ENCODE peak calls at places on chromosomes 5 and 9, in six cellular contexts. C is sigmoid colon, W is A549, G is tibial nerve, K is esophagus muscularis mucosa, L is K562. P is an unnamed sample. For H3K9me3, the result is how much of the 10 kb centered on the place peaks cover.

GRCh38 chr9:2655411-2655901 is 33.9 kb downstream of the VLDLR start:
- DNase-seq in C (no peak), W (peak), G (no peak), K (no peak), L (no peak), P (no peak)

GRCh38 chr9:36037580-36038169 is 962 bp downstream of the RECK start:
- DNase-seq in C (peak), W (peak), G (no peak), K (no peak), L (no peak), P (no peak)

GRCh38 chr9:25733336-25733982 is 55.2 kb upstream of the TUSC1 start:
- DNase-seq in C (no peak), W (no peak), G (no peak), K (no peak), L (no peak), P (no peak)

GRCh38 chr5:126628102-126628501 is 27.4 kb downstream of the PHAX start:
- DNase-seq in C (no peak), W (no peak), G (no peak), K (no peak), L (no peak), P (no peak)

GRCh38 chr9:134058716-134059115 is 9.1 kb downstream of the BRD3 start:
- DNase-seq in C (peak), W (no peak), G (no peak), K (no peak), L (no peak), P (no peak)

GRCh38 chr5:142720561-142721275 is 34.8 kb upstream of the FGF1 start:
- DNase-seq in C (no peak), W (no peak), G (no peak), K (no peak), L (no peak), P (no peak)

GRCh38 chr9:35519697-35520403 is 29.9 kb downstream of the RUSC2 start:
- DNase-seq in C (no peak), W (no peak), G (no peak), K (no peak), L (no peak), P (no peak)

GRCh38 chr5:14218897-14219573 is 75.9 kb downstream of the TRIO start:
- DNase-seq in C (no peak), W (no peak), G (no peak), K (no peak), L (no peak), P (no peak)

GRCh38 chr5:124162782-124163532 is 583.5 kb downstream of the ZNF608 start:
- DNase-seq in C (no peak), W (no peak), G (no peak), K (no peak), L (no peak), P (no peak)

GRCh38 chr5:154190652-154191304 is at the start of gene GALNT10:
- DNase-seq in C (peak), W (peak), G (no peak), K (no peak), L (peak), P (peak)

GRCh38 chr9:134377976-134378375 is 51.7 kb downstream of the RXRA start:
- DNase-seq in C (peak), W (peak), G (no peak), K (no peak), L (no peak), P (no peak)

GRCh38 chr5:103474671-103475070 is 87.9 kb downstream of the NUDT12 start:
- DNase-seq in C (no peak), W (no peak), G (no peak), K (no peak), L (no peak), P (no peak)

GRCh38 chr5:102223542-102224444 is 72.3 kb downstream of the SLCO4C1 start:
- DNase-seq in C (no peak), W (no peak), G (no peak), K (no peak), L (peak), P (no peak)

GRCh38 chr5:58502032-58502431 is 10.8 kb downstream of the GAPT start:
- DNase-seq in C (no peak), W (no peak), G (no peak), K (no peak), L (no peak), P (no peak)

GRCh38 chr9:88400021-88400420 is 11.8 kb downstream of the SPIN1 start:
- DNase-seq in C (no peak), W (no peak), G (no peak), K (no peak), L (no peak), P (no peak)

GRCh38 chr5:73028991-73029540 is 73.2 kb downstream of the FCHO2 start:
- DNase-seq in C (no peak), W (no peak), G (no peak), K (no peak), L (no peak), P (no peak)

GRCh38 chr9:112245126-112245525 is 70.0 kb upstream of the SUSD1 start:
- DNase-seq in C (no peak), W (no peak), G (no peak), K (no peak), L (no peak), P (no peak)

GRCh38 chr9:79559501-79560181 is 12.1 kb upstream of the TLE4 start:
- DNase-seq in C (no peak), W (no peak), G (no peak), K (no peak), L (no peak), P (no peak)

GRCh38 chr9:69023650-69024049 is 9.7 kb upstream of the PRKACG start:
- DNase-seq in C (no peak), W (no peak), G (no peak), K (no peak), L (no peak), P (no peak)

GRCh38 chr9:89635816-89636215 is 31.0 kb downstream of the GADD45G start:
- DNase-seq in C (no peak), W (no peak), G (no peak), K (no peak), L (no peak), P (no peak)

GRCh38 chr9:127642047-127642740 is 30.1 kb downstream of the STXBP1 start:
- DNase-seq in C (no peak), W (no peak), G (no peak), K (no peak), L (no peak), P (no peak)

GRCh38 chr9:137679695-137680305 is 61.0 kb downstream of the EHMT1 start:
- DNase-seq in C (no peak), W (no peak), G (no peak), K (no peak), L (no peak), P (no peak)

GRCh38 chr9:101977614-101978210 is 239.3 kb upstream of the GRIN3A start:
- DNase-seq in C (no peak), W (no peak), G (no peak), K (no peak), L (peak), P (no peak)

GRCh38 chr5:34826347-34826746 is 12.6 kb upstream of the TTC23L start:
- DNase-seq in C (no peak), W (no peak), G (no peak), K (no peak), L (no peak), P (no peak)

GRCh38 chr5:32147959-32148358 is 26.2 kb downstream of the GOLPH3 start:
- DNase-seq in C (no peak), W (no peak), G (no peak), K (no peak), L (peak), P (no peak)

GRCh38 chr9:4922101-4922500 is 63.0 kb upstream of the JAK2 start:
- DNase-seq in C (no peak), W (no peak), G (no peak), K (no peak), L (no peak), P (no peak)

DNA sequence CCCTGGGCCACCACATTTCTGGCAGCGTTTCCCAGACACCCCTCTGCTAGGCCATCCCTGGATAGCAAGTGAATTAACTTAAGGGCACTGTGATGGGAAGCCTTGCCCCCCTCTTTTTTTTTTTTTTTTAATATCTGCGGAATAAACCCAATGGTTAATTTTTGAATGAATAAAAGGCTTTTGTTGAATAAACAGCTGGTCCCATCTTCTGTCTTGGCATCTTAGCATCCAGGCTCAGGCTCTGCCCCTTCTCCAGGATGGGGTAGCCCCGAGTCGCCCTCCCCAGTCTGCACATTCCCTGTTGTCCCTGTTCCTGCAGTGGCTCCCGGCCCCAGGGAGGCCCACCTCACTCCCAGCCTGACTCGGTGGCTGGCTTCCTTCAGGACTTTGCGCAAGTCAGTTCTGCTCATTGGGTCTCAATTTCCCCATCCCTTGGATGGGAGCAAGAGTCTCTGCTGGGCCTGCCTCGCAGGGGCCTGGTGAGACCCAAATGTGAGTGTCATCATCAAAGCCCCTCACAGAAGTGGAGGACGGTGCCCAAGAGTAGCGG is 29.0 kb upstream of the HMCN2 start:
- DNase-seq in C (peak), W (no peak), G (no peak), K (no peak), L (no peak), P (no peak)
- TF ChIP-seq POLR2A in C (no peak), W (no peak), G (no peak), K (no peak), L (no peak), P (peak)

DNA sequence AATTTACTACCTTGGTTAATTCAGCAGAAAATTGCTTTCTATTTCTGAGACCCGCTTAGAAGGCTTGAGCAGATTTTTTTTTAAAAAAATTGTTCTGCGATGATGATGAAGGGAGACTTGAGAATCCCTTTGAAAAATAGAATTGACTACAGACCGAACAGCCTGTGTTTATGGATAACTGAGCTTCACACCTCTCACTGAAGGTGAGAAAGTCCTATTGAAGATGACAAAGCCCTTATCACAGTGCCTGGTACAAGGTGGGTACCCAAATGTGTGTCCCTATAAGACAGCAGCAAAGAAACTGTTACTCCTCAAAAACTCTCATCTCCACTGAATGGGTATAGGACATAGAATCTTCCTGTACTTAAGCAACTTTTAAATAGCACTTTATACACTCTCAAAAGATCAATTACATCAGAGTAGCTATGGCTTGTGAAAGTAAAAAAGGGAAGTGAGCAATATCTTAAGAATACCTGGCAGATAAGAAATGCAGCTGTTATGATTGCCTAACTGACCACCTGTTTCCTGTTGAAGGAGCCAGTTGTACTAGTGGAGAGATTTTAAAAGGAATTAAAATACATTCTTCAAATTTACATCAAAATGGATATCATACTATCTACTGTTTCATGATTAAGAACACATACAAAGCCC is 419.7 kb downstream of the CHSY3 start:
- DNase-seq in C (no peak), W (no peak), G (no peak), K (no peak), L (no peak), P (no peak)
- TF ChIP-seq EP300 in C (no peak), W (no peak), G (no peak), K (no peak), L (no peak), P (no peak)

DNA sequence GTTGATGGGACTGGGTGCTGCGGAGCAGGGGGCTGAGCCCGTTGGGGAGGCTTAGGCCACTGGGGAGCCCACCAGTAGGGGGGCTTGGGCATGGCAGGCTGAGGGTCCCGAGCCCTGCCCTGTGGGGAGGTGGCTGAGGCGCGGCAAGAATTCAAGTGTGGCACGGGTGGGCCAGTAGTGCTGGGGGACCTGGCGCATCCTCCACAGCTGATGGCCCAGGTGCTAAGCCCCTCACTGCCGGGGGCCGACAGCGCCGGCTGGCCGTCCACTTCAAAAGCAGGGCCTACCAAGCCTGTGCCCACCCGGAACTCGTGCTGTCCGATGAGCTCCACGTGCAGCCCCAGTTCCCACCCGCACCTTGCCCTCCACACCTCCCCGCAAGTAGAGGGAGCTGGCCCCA is 917.5 kb downstream of the TAF11L14 start:
- DNase-seq in C (no peak), W (no peak), G (no peak), K (no peak), L (no peak), P (no peak)
- H3K9me3 ChIP-seq in C (under half), W (under half), G (under half), K (under half), L (under half), P (under half)

GRCh38 chr5:324736-325612 is 3.5 kb downstream of the AHRR start:
- DNase-seq in C (peak), W (no peak), G (no peak), K (no peak), L (no peak), P (no peak)

GRCh38 chr5:322942-323879 is 1.7 kb downstream of the AHRR start:
- DNase-seq in C (no peak), W (no peak), G (no peak), K (no peak), L (no peak), P (no peak)

GRCh38 chr5:329758-330149 is 8.2 kb downstream of the AHRR start:
- DNase-seq in C (no peak), W (no peak), G (no peak), K (no peak), L (no peak), P (no peak)

GRCh38 chr5:329106-329757 is 7.7 kb downstream of the AHRR start:
- DNase-seq in C (no peak), W (no peak), G (no peak), K (no peak), L (no peak), P (no peak)

DNA sequence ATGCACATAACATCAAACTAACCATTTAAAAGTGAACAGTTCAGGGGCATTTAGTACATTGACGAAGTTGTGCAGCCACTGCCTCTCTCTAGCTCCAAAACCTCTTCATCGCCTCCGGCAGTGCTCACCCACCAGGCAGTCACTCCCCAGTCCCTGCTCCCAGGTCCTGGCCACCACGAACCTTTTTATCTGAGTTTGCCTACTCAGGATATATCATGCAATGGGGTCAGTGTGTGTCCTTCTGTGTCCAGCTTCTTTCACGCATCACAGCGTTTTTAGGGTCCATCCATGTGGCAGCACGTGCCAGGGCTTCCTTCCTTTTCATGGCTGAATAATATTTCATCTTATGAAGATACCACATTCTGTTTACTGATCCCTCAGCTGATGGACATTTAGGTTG is 4.6 kb downstream of the AHRR start:
- DNase-seq in C (no peak), W (no peak), G (no peak), K (no peak), L (no peak), P (no peak)
- TF ChIP-seq POLR2A in C (no peak), W (no peak), G (no peak), K (no peak), L (no peak), P (no peak)

GRCh38 chr5:116370886-116371285 is 203.7 kb downstream of the SEMA6A start:
- DNase-seq in C (no peak), W (no peak), G (no peak), K (no peak), L (no peak), P (no peak)

GRCh38 chr5:116371431-116371830 is 203.2 kb downstream of the SEMA6A start:
- DNase-seq in C (no peak), W (no peak), G (no peak), K (no peak), L (no peak), P (no peak)

GRCh38 chr5:116372931-116373597 is 201.6 kb downstream of the SEMA6A start:
- DNase-seq in C (no peak), W (no peak), G (no peak), K (no peak), L (no peak), P (no peak)

GRCh38 chr5:116371935-116372334 is 202.7 kb downstream of the SEMA6A start:
- DNase-seq in C (no peak), W (no peak), G (no peak), K (peak), L (no peak), P (no peak)

DNA sequence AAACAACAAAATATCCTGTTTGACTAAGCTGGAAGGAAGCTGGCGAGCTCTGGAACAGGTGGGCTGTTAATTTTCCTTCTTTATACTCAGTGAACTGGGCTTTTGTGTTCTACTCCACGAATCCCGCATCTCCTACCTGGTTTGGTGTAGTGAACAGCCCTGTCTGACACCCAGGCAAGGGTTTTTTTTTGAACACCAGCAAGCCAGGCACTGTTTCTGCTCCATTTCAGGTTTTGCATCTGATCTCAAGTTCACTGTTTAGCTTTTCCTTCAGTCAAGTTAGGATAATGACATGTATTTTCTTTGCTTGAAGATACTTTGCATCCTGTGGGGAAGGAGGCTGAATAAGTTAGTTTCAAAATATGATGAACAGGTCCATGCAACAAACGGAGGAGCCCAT is 204.5 kb downstream of the SEMA6A start:
- DNase-seq in C (no peak), W (no peak), G (no peak), K (no peak), L (no peak), P (no peak)
- TF ChIP-seq EP300 in C (no peak), W (no peak), G (no peak), K (no peak), L (no peak), P (no peak)

DNA sequence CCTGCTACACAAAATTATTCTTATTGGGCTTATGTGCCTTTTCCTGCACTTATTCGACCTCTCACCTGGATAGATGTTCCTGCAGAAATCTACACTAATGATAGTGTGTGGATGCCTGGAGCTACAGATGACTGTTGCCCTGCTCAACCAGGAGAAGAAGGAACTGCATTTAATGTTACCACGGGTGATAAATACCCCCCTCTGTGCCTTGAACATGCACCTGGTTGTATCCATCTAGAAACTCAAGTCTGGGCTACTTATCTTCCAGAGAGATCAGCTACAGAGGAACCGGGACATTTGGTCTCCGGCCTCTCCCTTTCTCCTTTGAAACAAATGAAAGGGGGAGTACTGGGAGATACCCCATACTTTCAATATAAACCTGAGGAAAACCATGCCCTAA is 54.5 kb downstream of the SH3PXD2B start:
- DNase-seq in C (no peak), W (no peak), G (no peak), K (no peak), L (no peak), P (no peak)
- H3K9me3 ChIP-seq in C (under half), W (under half), G (under half), K (under half), L (under half), P (under half)

GRCh38 chr5:168714046-168714445 is 134.9 kb upstream of the PANK3 start:
- DNase-seq in C (no peak), W (no peak), G (no peak), K (no peak), L (no peak), P (no peak)

GRCh38 chr5:168708301-168708695 is 129.1 kb upstream of the PANK3 start:
- DNase-seq in C (no peak), W (no peak), G (no peak), K (no peak), L (no peak), P (no peak)

GRCh38 chr5:168710706-168711105 is 131.5 kb upstream of the PANK3 start:
- DNase-seq in C (no peak), W (no peak), G (no peak), K (no peak), L (no peak), P (no peak)

GRCh38 chr5:168712280-168712924 is 133.2 kb upstream of the PANK3 start:
- DNase-seq in C (no peak), W (peak), G (peak), K (no peak), L (no peak), P (no peak)

DNA sequence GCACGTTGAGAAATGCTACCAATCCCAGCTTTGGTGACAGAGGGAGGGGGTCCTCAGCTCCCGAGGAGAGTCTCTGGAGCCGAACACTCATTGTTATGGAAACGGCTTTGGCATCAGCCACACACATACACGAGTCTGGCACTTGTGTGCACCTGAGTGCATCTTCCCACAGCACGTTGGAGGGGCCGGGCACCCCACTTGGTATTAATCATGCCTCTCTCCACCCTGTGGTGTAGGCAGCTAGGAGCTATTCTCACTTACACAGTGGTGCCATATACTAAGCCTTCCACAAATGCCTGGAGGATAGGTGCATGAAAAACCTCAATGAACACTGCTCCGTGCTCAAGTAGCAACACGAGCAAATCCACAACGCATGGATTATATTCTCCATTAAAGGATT is 133.9 kb upstream of the PANK3 start:
- DNase-seq in C (no peak), W (no peak), G (no peak), K (no peak), L (no peak), P (no peak)
- TF ChIP-seq POLR2A in C (no peak), W (no peak), G (no peak), K (no peak), L (no peak), P (no peak)

P was measured in ovary.